ENCODE peak calls at places on chromosomes 16 and 17, in six cellular contexts. One of them, this sample, is unnamed.

GRCh38 chr16:35182043-35182677 is 1722.7 kb downstream of the TP53TG3F start:
- DNase-seq in sigmoid colon: no peak
- DNase-seq in stomach: no peak
- DNase-seq in upper lobe of left lung: no peak
- DNase-seq in breast epithelium: no peak
- DNase-seq in transverse colon: no peak
- DNase-seq in this sample: no peak

GRCh38 chr16:22141746-22142145 is 20.6 kb upstream of the SDR42E2 start:
- DNase-seq in sigmoid colon: no peak
- DNase-seq in stomach: no peak
- DNase-seq in upper lobe of left lung: no peak
- DNase-seq in breast epithelium: no peak
- DNase-seq in transverse colon: no peak
- DNase-seq in this sample: no peak

GRCh38 chr17:77796201-77796860 is 162.2 kb upstream of the TNRC6C start:
- DNase-seq in sigmoid colon: peak
- DNase-seq in stomach: no peak
- DNase-seq in upper lobe of left lung: no peak
- DNase-seq in breast epithelium: peak
- DNase-seq in transverse colon: no peak
- DNase-seq in this sample: no peak

GRCh38 chr17:37732313-37732712 is 12.5 kb downstream of the HNF1B start:
- DNase-seq in sigmoid colon: no peak
- DNase-seq in stomach: no peak
- DNase-seq in upper lobe of left lung: no peak
- DNase-seq in breast epithelium: no peak
- DNase-seq in transverse colon: no peak
- DNase-seq in this sample: no peak

GRCh38 chr17:28747046-28747691 is 3.4 kb downstream of the TRAF4 start:
- DNase-seq in sigmoid colon: no peak
- DNase-seq in stomach: peak
- DNase-seq in upper lobe of left lung: peak
- DNase-seq in breast epithelium: peak
- DNase-seq in transverse colon: peak
- DNase-seq in this sample: peak

GRCh38 chr16:52552643-52553042 is 5.7 kb upstream of the TOX3 start:
- DNase-seq in sigmoid colon: no peak
- DNase-seq in stomach: no peak
- DNase-seq in upper lobe of left lung: no peak
- DNase-seq in breast epithelium: no peak
- DNase-seq in transverse colon: no peak
- DNase-seq in this sample: no peak

GRCh38 chr16:8716592-8716991 is 42.2 kb downstream of the ABAT start:
- DNase-seq in sigmoid colon: no peak
- DNase-seq in stomach: no peak
- DNase-seq in upper lobe of left lung: no peak
- DNase-seq in breast epithelium: peak
- DNase-seq in transverse colon: no peak
- DNase-seq in this sample: peak

GRCh38 chr17:78844301-78845005 is 3.8 kb upstream of the USP36 start:
- DNase-seq in sigmoid colon: no peak
- DNase-seq in stomach: no peak
- DNase-seq in upper lobe of left lung: no peak
- DNase-seq in breast epithelium: no peak
- DNase-seq in transverse colon: no peak
- DNase-seq in this sample: no peak

GRCh38 chr16:58002411-58002790 is 1.2 kb downstream of the USB1 start:
- DNase-seq in sigmoid colon: no peak
- DNase-seq in stomach: no peak
- DNase-seq in upper lobe of left lung: no peak
- DNase-seq in breast epithelium: no peak
- DNase-seq in transverse colon: no peak
- DNase-seq in this sample: no peak

GRCh38 chr16:4200000-4200780 is 41.7 kb downstream of the SRL start:
- DNase-seq in sigmoid colon: peak
- DNase-seq in stomach: peak
- DNase-seq in upper lobe of left lung: peak
- DNase-seq in breast epithelium: peak
- DNase-seq in transverse colon: peak
- DNase-seq in this sample: peak

GRCh38 chr17:65039349-65039988 is 17.1 kb downstream of the GNA13 start:
- DNase-seq in sigmoid colon: no peak
- DNase-seq in stomach: no peak
- DNase-seq in upper lobe of left lung: no peak
- DNase-seq in breast epithelium: no peak
- DNase-seq in transverse colon: no peak
- DNase-seq in this sample: no peak

GRCh38 chr17:77488531-77489238 is 347.9 kb downstream of the SEC14L1 start:
- DNase-seq in sigmoid colon: peak
- DNase-seq in stomach: no peak
- DNase-seq in upper lobe of left lung: no peak
- DNase-seq in breast epithelium: no peak
- DNase-seq in transverse colon: no peak
- DNase-seq in this sample: no peak

GRCh38 chr17:79915850-79916430 is 76.7 kb upstream of the CBX4 start:
- DNase-seq in sigmoid colon: no peak
- DNase-seq in stomach: peak
- DNase-seq in upper lobe of left lung: peak
- DNase-seq in breast epithelium: peak
- DNase-seq in transverse colon: peak
- DNase-seq in this sample: no peak

GRCh38 chr17:76556759-76557367 is 17.0 kb downstream of the PRCD start:
- DNase-seq in sigmoid colon: no peak
- DNase-seq in stomach: peak
- DNase-seq in upper lobe of left lung: peak
- DNase-seq in breast epithelium: no peak
- DNase-seq in transverse colon: peak
- DNase-seq in this sample: no peak

GRCh38 chr17:17155568-17155967 is 50.6 kb downstream of the PLD6 start:
- DNase-seq in sigmoid colon: no peak
- DNase-seq in stomach: no peak
- DNase-seq in upper lobe of left lung: no peak
- DNase-seq in breast epithelium: no peak
- DNase-seq in transverse colon: no peak
- DNase-seq in this sample: no peak

GRCh38 chr17:39294060-39294459 is 68.3 kb upstream of the STAC2 start:
- DNase-seq in sigmoid colon: no peak
- DNase-seq in stomach: no peak
- DNase-seq in upper lobe of left lung: no peak
- DNase-seq in breast epithelium: no peak
- DNase-seq in transverse colon: no peak
- DNase-seq in this sample: no peak

GRCh38 chr17:6393368-6393952 is 41.5 kb downstream of the AIPL1 start:
- DNase-seq in sigmoid colon: no peak
- DNase-seq in stomach: no peak
- DNase-seq in upper lobe of left lung: no peak
- DNase-seq in breast epithelium: no peak
- DNase-seq in transverse colon: no peak
- DNase-seq in this sample: no peak

GRCh38 chr17:5291683-5292082 is 9.6 kb downstream of the RABEP1 start:
- DNase-seq in sigmoid colon: no peak
- DNase-seq in stomach: no peak
- DNase-seq in upper lobe of left lung: no peak
- DNase-seq in breast epithelium: no peak
- DNase-seq in transverse colon: no peak
- DNase-seq in this sample: no peak

GRCh38 chr17:57739402-57740224 is 5.5 kb downstream of the CCDC182 start:
- DNase-seq in sigmoid colon: no peak
- DNase-seq in stomach: no peak
- DNase-seq in upper lobe of left lung: no peak
- DNase-seq in breast epithelium: no peak
- DNase-seq in transverse colon: no peak
- DNase-seq in this sample: no peak

GRCh38 chr17:31672161-31672819 is 186.8 kb downstream of the COPRS start:
- DNase-seq in sigmoid colon: no peak
- DNase-seq in stomach: no peak
- DNase-seq in upper lobe of left lung: no peak
- DNase-seq in breast epithelium: no peak
- DNase-seq in transverse colon: no peak
- DNase-seq in this sample: no peak

GRCh38 chr17:60258313-60258712 is 108.5 kb downstream of the CA4 start:
- DNase-seq in sigmoid colon: no peak
- DNase-seq in stomach: no peak
- DNase-seq in upper lobe of left lung: no peak
- DNase-seq in breast epithelium: no peak
- DNase-seq in transverse colon: no peak
- DNase-seq in this sample: no peak

GRCh38 chr17:17220529-17220928 is 14.4 kb upstream of the PLD6 start:
- DNase-seq in sigmoid colon: no peak
- DNase-seq in stomach: no peak
- DNase-seq in upper lobe of left lung: no peak
- DNase-seq in breast epithelium: no peak
- DNase-seq in transverse colon: no peak
- DNase-seq in this sample: no peak

GRCh38 chr16:57786632-57787518 is 15.4 kb downstream of the KIFC3 start:
- DNase-seq in sigmoid colon: peak
- DNase-seq in stomach: no peak
- DNase-seq in upper lobe of left lung: peak
- DNase-seq in breast epithelium: no peak
- DNase-seq in transverse colon: peak
- DNase-seq in this sample: no peak

GRCh38 chr17:63354251-63354650 is 91.9 kb downstream of the CYB561 start:
- DNase-seq in sigmoid colon: no peak
- DNase-seq in stomach: no peak
- DNase-seq in upper lobe of left lung: no peak
- DNase-seq in breast epithelium: no peak
- DNase-seq in transverse colon: no peak
- DNase-seq in this sample: no peak

GRCh38 chr17:28541439-28541838 is 11.0 kb downstream of the UNC119 start:
- DNase-seq in sigmoid colon: no peak
- DNase-seq in stomach: no peak
- DNase-seq in upper lobe of left lung: no peak
- DNase-seq in breast epithelium: no peak
- DNase-seq in transverse colon: no peak
- DNase-seq in this sample: no peak

GRCh38 chr17:35947156-35947585 is 3.7 kb upstream of the LYZL6 start:
- DNase-seq in sigmoid colon: no peak
- DNase-seq in stomach: peak
- DNase-seq in upper lobe of left lung: no peak
- DNase-seq in breast epithelium: no peak
- DNase-seq in transverse colon: peak
- DNase-seq in this sample: no peak

GRCh38 chr17:53032861-53033271 is 789.9 kb upstream of the KIF2B start:
- DNase-seq in sigmoid colon: no peak
- DNase-seq in stomach: no peak
- DNase-seq in upper lobe of left lung: peak
- DNase-seq in breast epithelium: no peak
- DNase-seq in transverse colon: peak
- DNase-seq in this sample: no peak

GRCh38 chr17:2691965-2692780 is 19.4 kb downstream of the CLUH start:
- DNase-seq in sigmoid colon: peak
- DNase-seq in stomach: no peak
- DNase-seq in upper lobe of left lung: peak
- DNase-seq in breast epithelium: peak
- DNase-seq in transverse colon: no peak
- DNase-seq in this sample: no peak

GRCh38 chr17:45231481-45232116 is 9.9 kb downstream of the FMNL1 start:
- DNase-seq in sigmoid colon: peak
- DNase-seq in stomach: peak
- DNase-seq in upper lobe of left lung: peak
- DNase-seq in breast epithelium: no peak
- DNase-seq in transverse colon: peak
- DNase-seq in this sample: no peak
- TF ChIP-seq CTCF in sigmoid colon: no peak
- TF ChIP-seq CTCF in stomach: no peak
- TF ChIP-seq CTCF in upper lobe of left lung: peak
- TF ChIP-seq CTCF in breast epithelium: no peak
- TF ChIP-seq CTCF in transverse colon: peak
- TF ChIP-seq CTCF in this sample: no peak

DNA sequence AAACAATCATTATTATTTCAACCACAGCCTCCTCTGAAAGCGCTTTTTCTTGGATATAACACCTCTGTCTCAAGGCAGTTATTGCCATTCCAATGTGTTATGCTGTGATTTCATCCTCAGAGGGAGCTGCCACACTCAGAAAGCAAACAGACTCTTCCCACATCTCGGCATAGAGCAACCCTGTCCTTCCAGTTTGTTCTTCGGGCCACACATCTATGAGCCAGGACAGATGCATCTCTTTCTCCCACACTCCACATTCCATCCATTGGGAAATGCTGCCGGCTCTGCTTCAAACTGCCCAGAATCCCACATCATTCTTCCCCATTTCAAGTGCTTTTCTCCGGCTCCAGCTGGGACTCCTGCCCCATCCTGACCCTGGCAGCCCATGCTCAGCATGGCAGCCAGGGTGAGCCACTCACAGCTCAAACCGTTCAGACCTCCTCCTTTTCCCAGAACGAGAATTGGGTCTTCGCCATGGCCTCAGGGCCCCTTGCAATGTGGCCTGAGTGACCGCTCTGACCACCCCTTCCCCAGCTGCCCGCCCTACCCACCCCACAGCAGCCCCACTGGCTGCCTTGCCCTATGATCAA is 132.8 kb upstream of the SDK2 start:
- DNase-seq in sigmoid colon: no peak
- DNase-seq in stomach: no peak
- DNase-seq in upper lobe of left lung: no peak
- DNase-seq in breast epithelium: no peak
- DNase-seq in transverse colon: no peak
- DNase-seq in this sample: no peak
- TF ChIP-seq POLR2AphosphoS5 in sigmoid colon: no peak
- TF ChIP-seq POLR2AphosphoS5 in stomach: no peak
- TF ChIP-seq POLR2AphosphoS5 in upper lobe of left lung: peak
- TF ChIP-seq POLR2AphosphoS5 in breast epithelium: no peak
- TF ChIP-seq POLR2AphosphoS5 in transverse colon: no peak
- TF ChIP-seq POLR2AphosphoS5 in this sample: no peak

GRCh38 chr17:81906476-81907218 is 4.6 kb downstream of the PCYT2 start:
- DNase-seq in sigmoid colon: no peak
- DNase-seq in stomach: no peak
- DNase-seq in upper lobe of left lung: no peak
- DNase-seq in breast epithelium: no peak
- DNase-seq in transverse colon: no peak
- DNase-seq in this sample: no peak
- TF ChIP-seq CTCF in sigmoid colon: no peak
- TF ChIP-seq CTCF in stomach: no peak
- TF ChIP-seq CTCF in upper lobe of left lung: no peak
- TF ChIP-seq CTCF in breast epithelium: no peak
- TF ChIP-seq CTCF in transverse colon: no peak
- TF ChIP-seq CTCF in this sample: no peak

GRCh38 chr16:30350134-30350871 is 4.8 kb downstream of the CD2BP2 start:
- DNase-seq in sigmoid colon: no peak
- DNase-seq in stomach: no peak
- DNase-seq in upper lobe of left lung: peak
- DNase-seq in breast epithelium: no peak
- DNase-seq in transverse colon: peak
- DNase-seq in this sample: no peak

GRCh38 chr16:30352488-30353401 is 2.4 kb downstream of the CD2BP2 start:
- DNase-seq in sigmoid colon: no peak
- DNase-seq in stomach: no peak
- DNase-seq in upper lobe of left lung: no peak
- DNase-seq in breast epithelium: no peak
- DNase-seq in transverse colon: peak
- DNase-seq in this sample: no peak

GRCh38 chr16:30351001-30351441 is 4.1 kb downstream of the CD2BP2 start:
- DNase-seq in sigmoid colon: no peak
- DNase-seq in stomach: no peak
- DNase-seq in upper lobe of left lung: no peak
- DNase-seq in breast epithelium: no peak
- DNase-seq in transverse colon: no peak
- DNase-seq in this sample: no peak

GRCh38 chr16:30353438-30354129 is 1.5 kb downstream of the CD2BP2 start:
- DNase-seq in sigmoid colon: no peak
- DNase-seq in stomach: no peak
- DNase-seq in upper lobe of left lung: no peak
- DNase-seq in breast epithelium: no peak
- DNase-seq in transverse colon: peak
- DNase-seq in this sample: no peak

GRCh38 chr16:30351586-30352419 is 3.3 kb downstream of the CD2BP2 start:
- DNase-seq in sigmoid colon: peak
- DNase-seq in stomach: peak
- DNase-seq in upper lobe of left lung: peak
- DNase-seq in breast epithelium: peak
- DNase-seq in transverse colon: peak
- DNase-seq in this sample: peak
- TF ChIP-seq POLR2AphosphoS5 in sigmoid colon: peak
- TF ChIP-seq POLR2AphosphoS5 in stomach: peak
- TF ChIP-seq POLR2AphosphoS5 in upper lobe of left lung: no peak
- TF ChIP-seq POLR2AphosphoS5 in breast epithelium: peak
- TF ChIP-seq POLR2AphosphoS5 in transverse colon: peak
- TF ChIP-seq POLR2AphosphoS5 in this sample: peak

This sample was measured in prostate gland.